ENCODE peak calls at places on chromosomes 2 and 18, in four cellular contexts. C is ovary, M is cardiac fibroblast, Z is hepatocyte. U is an unnamed sample.

GRCh38 chr2:231552752-231553151 is 22.5 kb upstream of the NMUR1 start:
- DNase-seq in M (no peak), Z (no peak), C (no peak), U (no peak)

GRCh38 chr18:6488956-6489355 is 74.2 kb upstream of the L3MBTL4 start:
- DNase-seq in Z (no peak), C (no peak), M (no peak), U (no peak)

GRCh38 chr2:241204010-241204384 is 15.5 kb downstream of the ANO7 start:
- DNase-seq in Z (no peak), M (no peak), C (no peak), U (no peak)

GRCh38 chr2:176446718-176447414 is 177.6 kb downstream of the MTX2 start:
- DNase-seq in C (no peak), M (peak), Z (no peak), U (no peak)

GRCh38 chr2:110770696-110771425 is 38.5 kb downstream of the ACOXL start:
- DNase-seq in M (peak), C (no peak), Z (peak), U (peak)

GRCh38 chr2:19762142-19762541 is 139.6 kb downstream of the TTC32 start:
- DNase-seq in Z (no peak), C (no peak), M (no peak), U (no peak)

GRCh38 chr2:85245891-85246290 is 81.9 kb downstream of the TGOLN2 start:
- DNase-seq in M (no peak), C (no peak), Z (no peak), U (no peak)

GRCh38 chr2:19797871-19798270 is 103.9 kb downstream of the TTC32 start:
- DNase-seq in Z (peak), C (no peak), M (peak), U (no peak)

GRCh38 chr2:133485868-133486267 is 82.4 kb downstream of the NCKAP5 start:
- DNase-seq in Z (no peak), C (no peak), M (no peak), U (no peak)

GRCh38 chr18:77086034-77086433 is 46.5 kb downstream of the MBP start:
- DNase-seq in M (peak), Z (no peak), C (no peak), U (peak)

GRCh38 chr2:98769784-98770183 is 38.9 kb upstream of the MGAT4A start:
- DNase-seq in M (no peak), Z (no peak), C (no peak), U (no peak)

GRCh38 chr18:12599966-12600365 is 57.9 kb downstream of the SPIRE1 start:
- DNase-seq in Z (no peak), M (no peak), C (no peak), U (no peak)

DNA sequence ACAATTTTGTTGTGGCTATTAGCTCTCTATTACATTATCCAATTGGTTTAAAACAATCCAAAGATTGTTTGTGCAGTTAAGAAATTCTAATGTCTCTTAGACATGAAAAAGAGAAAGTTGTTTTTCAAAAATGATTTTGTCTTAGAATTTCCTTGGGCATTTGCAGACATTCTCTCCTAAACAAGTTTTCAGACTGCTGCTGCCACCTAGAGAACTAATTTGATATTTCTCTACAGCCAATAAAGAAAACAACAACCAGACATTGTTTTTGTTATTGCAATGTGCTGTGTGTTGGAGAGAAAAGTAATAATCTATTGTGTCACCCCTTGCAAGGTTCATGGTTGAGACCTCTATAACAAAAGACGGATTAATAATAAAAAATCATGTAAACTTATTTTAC is 119.0 kb upstream of the SYT4 start:
- DNase-seq in Z (peak), C (no peak), M (peak), U (no peak)
- TF ChIP-seq CTCF in Z (peak), C (no peak), M (peak), U (peak)

GRCh38 chr2:28979041-28979440 is 2.1 kb upstream of the TOGARAM2 start:
- DNase-seq in C (no peak), M (no peak), Z (no peak), U (no peak)
- H3K4me3 ChIP-seq in C (no peak), M (no peak), Z (no peak), U (no peak)

GRCh38 chr2:8282858-8283252 is 399.0 kb upstream of the ID2 start:
- DNase-seq in M (no peak), Z (no peak), C (no peak), U (no peak)

GRCh38 chr2:8285081-8285480 is 396.8 kb upstream of the ID2 start:
- DNase-seq in C (no peak), M (peak), Z (peak), U (no peak)

GRCh38 chr2:8279506-8279905 is 402.4 kb upstream of the ID2 start:
- DNase-seq in C (no peak), M (no peak), Z (no peak), U (no peak)

GRCh38 chr2:8281234-8281633 is 400.6 kb upstream of the ID2 start:
- DNase-seq in C (no peak), Z (no peak), M (no peak), U (no peak)

GRCh38 chr2:8281950-8282857 is 399.7 kb upstream of the ID2 start:
- DNase-seq in C (no peak), M (no peak), Z (no peak), U (no peak)
- TF ChIP-seq CTCF in C (no peak), M (no peak), Z (no peak), U (no peak)

GRCh38 chr2:105447476-105447875 is 48.6 kb upstream of the FHL2 start:
- DNase-seq in C (no peak), M (peak), Z (no peak), U (no peak)
- H3K4me3 ChIP-seq in C (no peak), M (no peak), Z (no peak), U (no peak)

GRCh38 chr2:168293766-168294165 is 46.4 kb upstream of the STK39 start:
- DNase-seq in Z (no peak), C (no peak), M (no peak), U (no peak)
- TF ChIP-seq CTCF in Z (peak), C (no peak), M (no peak), U (peak)

GRCh38 chr2:160197587-160197986 is 2.5 kb downstream of the ITGB6 start:
- DNase-seq in C (no peak), M (no peak), Z (no peak), U (no peak)

GRCh38 chr2:160199053-160199452 is 1.0 kb downstream of the ITGB6 start:
- DNase-seq in C (no peak), Z (no peak), M (no peak), U (no peak)

GRCh38 chr2:160201849-160202539 is 1.9 kb upstream of the ITGB6 start:
- DNase-seq in Z (no peak), C (no peak), M (no peak), U (no peak)

GRCh38 chr2:160200921-160201320 is 849 bp upstream of the ITGB6 start:
- DNase-seq in Z (no peak), C (no peak), M (no peak), U (no peak)

DNA sequence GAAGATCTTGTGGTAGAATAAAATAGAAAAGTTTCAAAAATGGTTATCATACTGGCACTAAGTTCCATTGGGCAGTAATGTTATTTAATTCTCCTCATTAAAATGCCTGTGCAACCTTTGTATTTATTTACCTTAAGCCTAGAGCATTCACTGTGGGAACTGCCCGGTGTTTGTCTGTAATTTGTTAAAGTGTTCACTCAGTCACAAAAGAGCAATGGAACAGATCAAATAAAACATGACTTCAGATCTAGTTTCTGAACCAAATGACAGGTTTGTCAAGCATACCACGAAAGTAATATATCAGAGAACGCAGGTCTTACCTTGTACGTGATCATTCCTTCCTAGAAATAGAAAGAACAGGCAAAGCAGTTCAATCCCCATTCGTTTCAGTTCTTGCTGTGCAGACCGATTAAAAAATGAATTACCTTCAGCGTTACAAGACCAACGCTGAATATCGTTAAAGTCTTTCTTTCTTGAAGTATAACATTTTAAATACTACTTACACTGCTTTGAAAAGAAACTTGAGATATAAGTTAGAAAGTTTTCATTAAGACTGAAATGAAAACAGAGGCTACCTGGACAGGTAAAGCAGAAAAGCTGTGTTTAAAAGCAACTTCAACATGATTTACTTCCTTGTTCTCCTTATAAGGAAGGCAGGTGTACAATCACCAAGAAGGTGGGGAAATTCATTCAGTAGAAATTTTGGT is at the start of gene ITGB6:
- DNase-seq in M (no peak), C (no peak), Z (no peak), U (no peak)
- H3K4me3 ChIP-seq in M (no peak), C (no peak), Z (peak), U (no peak)

GRCh38 chr2:219003979-219004378 is 10.8 kb upstream of the CRYBA2 start:
- DNase-seq in C (no peak), Z (no peak), M (no peak), U (no peak)

GRCh38 chr2:219001100-219001576 is 7.9 kb upstream of the CRYBA2 start:
- DNase-seq in M (no peak), Z (peak), C (no peak), U (no peak)

GRCh38 chr2:219001577-219002394 is 8.6 kb upstream of the CRYBA2 start:
- DNase-seq in Z (peak), M (no peak), C (no peak), U (no peak)

GRCh38 chr2:219002395-219003266 is 9.4 kb upstream of the CRYBA2 start:
- DNase-seq in C (no peak), Z (peak), M (peak), U (no peak)

DNA sequence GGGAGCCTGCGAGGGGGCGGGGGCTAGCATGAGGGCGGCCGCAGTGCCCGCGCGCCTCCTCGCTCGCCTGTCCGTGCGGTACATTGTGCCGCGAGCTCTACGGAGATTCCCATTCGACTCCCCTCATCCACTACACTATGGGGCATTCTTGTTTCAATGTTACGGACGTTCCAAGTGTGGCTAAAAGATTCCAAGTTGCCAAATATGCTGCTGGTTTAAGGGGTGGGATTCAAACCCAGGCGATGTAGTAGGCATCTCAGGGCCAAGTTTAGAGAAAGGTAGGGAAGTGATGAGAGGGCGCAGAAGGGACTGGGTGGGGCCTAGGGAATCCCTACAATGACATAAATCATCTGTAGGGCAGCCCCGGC is 10.0 kb upstream of the CRYBA2 start:
- DNase-seq in Z (no peak), M (no peak), C (no peak), U (no peak)
- TF ChIP-seq CTCF in Z (no peak), M (no peak), C (no peak), U (no peak)